ENCODE peak calls at places on chromosomes 13 and 19, in five cellular contexts. One of them, this sample, is unnamed.

GRCh38 chr13:110560606-110561334 is 752 bp downstream of the RAB20 start:
- DNase-seq in retina: no peak
- DNase-seq in cardiac muscle cell: peak; percentile 69
- DNase-seq in effector memory CD4-positive, alpha-beta T cell: no peak
- DNase-seq in NCI-H1092 treated with DMSO at 0.1 percent for 48 hours: no peak
- DNase-seq in this sample: no peak

GRCh38 chr19:9673912-9674668 is 810 bp downstream of the ZNF562 start:
- DNase-seq in effector memory CD4-positive, alpha-beta T cell: no peak
- DNase-seq in cardiac muscle cell: no peak
- DNase-seq in NCI-H1092 treated with DMSO at 0.1 percent for 48 hours: no peak
- DNase-seq in retina: no peak
- DNase-seq in this sample: no peak

GRCh38 chr13:108925070-108925469 is 295.7 kb downstream of the MYO16 start:
- DNase-seq in cardiac muscle cell: no peak
- DNase-seq in effector memory CD4-positive, alpha-beta T cell: no peak
- DNase-seq in NCI-H1092 treated with DMSO at 0.1 percent for 48 hours: no peak
- DNase-seq in retina: no peak
- DNase-seq in this sample: no peak

GRCh38 chr19:14375055-14375581 is 6.1 kb upstream of the ADGRE5 start:
- DNase-seq in effector memory CD4-positive, alpha-beta T cell: peak; percentile 80
- DNase-seq in cardiac muscle cell: no peak
- DNase-seq in NCI-H1092 treated with DMSO at 0.1 percent for 48 hours: no peak
- DNase-seq in retina: no peak
- DNase-seq in this sample: no peak

GRCh38 chr19:48310227-48310626 is 15.1 kb upstream of the EMP3 start:
- DNase-seq in cardiac muscle cell: no peak
- DNase-seq in retina: no peak
- DNase-seq in NCI-H1092 treated with DMSO at 0.1 percent for 48 hours: no peak
- DNase-seq in effector memory CD4-positive, alpha-beta T cell: no peak
- DNase-seq in this sample: no peak

GRCh38 chr19:6354098-6354674 is 7.1 kb upstream of the CLPP start:
- DNase-seq in NCI-H1092 treated with DMSO at 0.1 percent for 48 hours: no peak
- DNase-seq in cardiac muscle cell: no peak
- DNase-seq in retina: no peak
- DNase-seq in effector memory CD4-positive, alpha-beta T cell: no peak
- DNase-seq in this sample: no peak

GRCh38 chr19:1554968-1555801 is 12.9 kb downstream of the MEX3D start:
- DNase-seq in NCI-H1092 treated with DMSO at 0.1 percent for 48 hours: no peak
- DNase-seq in retina: no peak
- DNase-seq in effector memory CD4-positive, alpha-beta T cell: no peak
- DNase-seq in cardiac muscle cell: no peak
- DNase-seq in this sample: no peak

GRCh38 chr19:15173746-15174404 is 26.9 kb downstream of the NOTCH3 start:
- DNase-seq in NCI-H1092 treated with DMSO at 0.1 percent for 48 hours: no peak
- DNase-seq in cardiac muscle cell: no peak
- DNase-seq in effector memory CD4-positive, alpha-beta T cell: no peak
- DNase-seq in retina: no peak
- DNase-seq in this sample: no peak

GRCh38 chr19:6271251-6271650 is 8.5 kb downstream of the MLLT1 start:
- DNase-seq in effector memory CD4-positive, alpha-beta T cell: no peak
- DNase-seq in NCI-H1092 treated with DMSO at 0.1 percent for 48 hours: no peak
- DNase-seq in cardiac muscle cell: peak; percentile 49
- DNase-seq in retina: no peak
- DNase-seq in this sample: peak; percentile 79

GRCh38 chr19:51002101-51002532 is 713 bp upstream of the KLK8 start:
- DNase-seq in effector memory CD4-positive, alpha-beta T cell: no peak
- DNase-seq in cardiac muscle cell: no peak
- DNase-seq in NCI-H1092 treated with DMSO at 0.1 percent for 48 hours: no peak
- DNase-seq in retina: no peak
- DNase-seq in this sample: no peak

GRCh38 chr19:43639507-43640423 is at the start of gene CADM4:
- DNase-seq in cardiac muscle cell: peak; percentile 71
- DNase-seq in retina: peak; percentile 30
- DNase-seq in NCI-H1092 treated with DMSO at 0.1 percent for 48 hours: peak; percentile 4
- DNase-seq in effector memory CD4-positive, alpha-beta T cell: peak; percentile 44
- DNase-seq in this sample: peak; percentile 53

GRCh38 chr19:30665449-30665848 is 293.3 kb downstream of the ZNF536 start:
- DNase-seq in NCI-H1092 treated with DMSO at 0.1 percent for 48 hours: no peak
- DNase-seq in cardiac muscle cell: no peak
- DNase-seq in effector memory CD4-positive, alpha-beta T cell: no peak
- DNase-seq in retina: no peak
- DNase-seq in this sample: peak; percentile 66